ENCODE peak calls at places on chromosomes 13 and 19, in four cellular contexts. One of them, this sample, is unnamed.

GRCh38 chr13:25752957-25753540 is 298.8 kb downstream of the SHISA2 start:
- DNase-seq in effector CD4-positive, alpha-beta T cell: no peak
- DNase-seq in activated naive CD4-positive, alpha-beta T cell treated with anti-CD3 and anti-CD28 coated beads, Interleukin-2, amount 50 U/mL, for 16 hours: no peak
- DNase-seq in stimulated activated CD8-positive, alpha-beta memory T cell treated with anti-CD3 and anti-CD28 coated beads, Interleukin-15, amount 100 ng/mL, for 1 hour: no peak
- DNase-seq in this sample: no peak

GRCh38 chr13:98014766-98015165 is 61.3 kb downstream of the IPO5 start:
- DNase-seq in activated naive CD4-positive, alpha-beta T cell treated with anti-CD3 and anti-CD28 coated beads, Interleukin-2, amount 50 U/mL, for 16 hours: no peak
- DNase-seq in effector CD4-positive, alpha-beta T cell: no peak
- DNase-seq in stimulated activated CD8-positive, alpha-beta memory T cell treated with anti-CD3 and anti-CD28 coated beads, Interleukin-15, amount 100 ng/mL, for 1 hour: no peak
- DNase-seq in this sample: no peak

GRCh38 chr13:106859505-106859904 is 291.6 kb upstream of the ARGLU1 start:
- DNase-seq in stimulated activated CD8-positive, alpha-beta memory T cell treated with anti-CD3 and anti-CD28 coated beads, Interleukin-15, amount 100 ng/mL, for 1 hour: no peak
- DNase-seq in effector CD4-positive, alpha-beta T cell: no peak
- DNase-seq in activated naive CD4-positive, alpha-beta T cell treated with anti-CD3 and anti-CD28 coated beads, Interleukin-2, amount 50 U/mL, for 16 hours: no peak
- DNase-seq in this sample: no peak

GRCh38 chr13:113064000-113064533 is 41.5 kb upstream of the F7 start:
- DNase-seq in stimulated activated CD8-positive, alpha-beta memory T cell treated with anti-CD3 and anti-CD28 coated beads, Interleukin-15, amount 100 ng/mL, for 1 hour: no peak
- DNase-seq in activated naive CD4-positive, alpha-beta T cell treated with anti-CD3 and anti-CD28 coated beads, Interleukin-2, amount 50 U/mL, for 16 hours: no peak
- DNase-seq in effector CD4-positive, alpha-beta T cell: no peak
- DNase-seq in this sample: no peak

GRCh38 chr13:28347456-28348371 is 147.2 kb downstream of the FLT1 start:
- DNase-seq in stimulated activated CD8-positive, alpha-beta memory T cell treated with anti-CD3 and anti-CD28 coated beads, Interleukin-15, amount 100 ng/mL, for 1 hour: no peak
- DNase-seq in activated naive CD4-positive, alpha-beta T cell treated with anti-CD3 and anti-CD28 coated beads, Interleukin-2, amount 50 U/mL, for 16 hours: no peak
- DNase-seq in effector CD4-positive, alpha-beta T cell: no peak
- DNase-seq in this sample: no peak

GRCh38 chr19:45217193-45217956 is 27.8 kb downstream of the EXOC3L2 start:
- DNase-seq in stimulated activated CD8-positive, alpha-beta memory T cell treated with anti-CD3 and anti-CD28 coated beads, Interleukin-15, amount 100 ng/mL, for 1 hour: no peak
- DNase-seq in effector CD4-positive, alpha-beta T cell: no peak
- DNase-seq in activated naive CD4-positive, alpha-beta T cell treated with anti-CD3 and anti-CD28 coated beads, Interleukin-2, amount 50 U/mL, for 16 hours: no peak
- DNase-seq in this sample: peak

GRCh38 chr13:40445557-40445990 is 220.9 kb downstream of the FOXO1 start:
- DNase-seq in effector CD4-positive, alpha-beta T cell: no peak
- DNase-seq in activated naive CD4-positive, alpha-beta T cell treated with anti-CD3 and anti-CD28 coated beads, Interleukin-2, amount 50 U/mL, for 16 hours: no peak
- DNase-seq in stimulated activated CD8-positive, alpha-beta memory T cell treated with anti-CD3 and anti-CD28 coated beads, Interleukin-15, amount 100 ng/mL, for 1 hour: no peak
- DNase-seq in this sample: no peak

GRCh38 chr19:43752287-43752875 is 2.4 kb downstream of the SMG9 start:
- DNase-seq in activated naive CD4-positive, alpha-beta T cell treated with anti-CD3 and anti-CD28 coated beads, Interleukin-2, amount 50 U/mL, for 16 hours: no peak
- DNase-seq in effector CD4-positive, alpha-beta T cell: no peak
- DNase-seq in stimulated activated CD8-positive, alpha-beta memory T cell treated with anti-CD3 and anti-CD28 coated beads, Interleukin-15, amount 100 ng/mL, for 1 hour: no peak
- DNase-seq in this sample: no peak

GRCh38 chr19:18513868-18514267 is 8.0 kb downstream of the ELL start:
- DNase-seq in activated naive CD4-positive, alpha-beta T cell treated with anti-CD3 and anti-CD28 coated beads, Interleukin-2, amount 50 U/mL, for 16 hours: no peak
- DNase-seq in effector CD4-positive, alpha-beta T cell: no peak
- DNase-seq in stimulated activated CD8-positive, alpha-beta memory T cell treated with anti-CD3 and anti-CD28 coated beads, Interleukin-15, amount 100 ng/mL, for 1 hour: no peak
- DNase-seq in this sample: no peak

GRCh38 chr13:42239644-42240043 is 32.3 kb upstream of the AKAP11 start:
- DNase-seq in effector CD4-positive, alpha-beta T cell: no peak
- DNase-seq in stimulated activated CD8-positive, alpha-beta memory T cell treated with anti-CD3 and anti-CD28 coated beads, Interleukin-15, amount 100 ng/mL, for 1 hour: no peak
- DNase-seq in activated naive CD4-positive, alpha-beta T cell treated with anti-CD3 and anti-CD28 coated beads, Interleukin-2, amount 50 U/mL, for 16 hours: no peak
- DNase-seq in this sample: no peak

GRCh38 chr13:27923794-27924528 is 4.2 kb downstream of the PDX1 start:
- DNase-seq in activated naive CD4-positive, alpha-beta T cell treated with anti-CD3 and anti-CD28 coated beads, Interleukin-2, amount 50 U/mL, for 16 hours: no peak
- DNase-seq in effector CD4-positive, alpha-beta T cell: no peak
- DNase-seq in stimulated activated CD8-positive, alpha-beta memory T cell treated with anti-CD3 and anti-CD28 coated beads, Interleukin-15, amount 100 ng/mL, for 1 hour: no peak
- DNase-seq in this sample: peak

GRCh38 chr19:35533822-35534521 is 716 bp downstream of the GAPDHS start:
- DNase-seq in activated naive CD4-positive, alpha-beta T cell treated with anti-CD3 and anti-CD28 coated beads, Interleukin-2, amount 50 U/mL, for 16 hours: peak
- DNase-seq in stimulated activated CD8-positive, alpha-beta memory T cell treated with anti-CD3 and anti-CD28 coated beads, Interleukin-15, amount 100 ng/mL, for 1 hour: no peak
- DNase-seq in effector CD4-positive, alpha-beta T cell: no peak
- DNase-seq in this sample: peak

GRCh38 chr19:18469245-18470107 is 31.5 kb upstream of the ISYNA1 start:
- DNase-seq in effector CD4-positive, alpha-beta T cell: peak
- DNase-seq in stimulated activated CD8-positive, alpha-beta memory T cell treated with anti-CD3 and anti-CD28 coated beads, Interleukin-15, amount 100 ng/mL, for 1 hour: peak
- DNase-seq in activated naive CD4-positive, alpha-beta T cell treated with anti-CD3 and anti-CD28 coated beads, Interleukin-2, amount 50 U/mL, for 16 hours: peak
- DNase-seq in this sample: peak

GRCh38 chr19:11337080-11337479 is 2.4 kb downstream of the RAB3D start:
- DNase-seq in activated naive CD4-positive, alpha-beta T cell treated with anti-CD3 and anti-CD28 coated beads, Interleukin-2, amount 50 U/mL, for 16 hours: no peak
- DNase-seq in effector CD4-positive, alpha-beta T cell: no peak
- DNase-seq in stimulated activated CD8-positive, alpha-beta memory T cell treated with anti-CD3 and anti-CD28 coated beads, Interleukin-15, amount 100 ng/mL, for 1 hour: no peak
- DNase-seq in this sample: no peak

GRCh38 chr13:101230271-101230890 is 185.9 kb downstream of the NALCN start:
- DNase-seq in activated naive CD4-positive, alpha-beta T cell treated with anti-CD3 and anti-CD28 coated beads, Interleukin-2, amount 50 U/mL, for 16 hours: no peak
- DNase-seq in stimulated activated CD8-positive, alpha-beta memory T cell treated with anti-CD3 and anti-CD28 coated beads, Interleukin-15, amount 100 ng/mL, for 1 hour: no peak
- DNase-seq in effector CD4-positive, alpha-beta T cell: no peak
- DNase-seq in this sample: no peak

GRCh38 chr13:63190742-63191141 is 1775.1 kb upstream of the PCDH20 start:
- DNase-seq in stimulated activated CD8-positive, alpha-beta memory T cell treated with anti-CD3 and anti-CD28 coated beads, Interleukin-15, amount 100 ng/mL, for 1 hour: no peak
- DNase-seq in effector CD4-positive, alpha-beta T cell: no peak
- DNase-seq in activated naive CD4-positive, alpha-beta T cell treated with anti-CD3 and anti-CD28 coated beads, Interleukin-2, amount 50 U/mL, for 16 hours: no peak
- DNase-seq in this sample: no peak

GRCh38 chr13:60230593-60230992 is 66.9 kb upstream of the DIAPH3 start:
- DNase-seq in stimulated activated CD8-positive, alpha-beta memory T cell treated with anti-CD3 and anti-CD28 coated beads, Interleukin-15, amount 100 ng/mL, for 1 hour: no peak
- DNase-seq in effector CD4-positive, alpha-beta T cell: no peak
- DNase-seq in activated naive CD4-positive, alpha-beta T cell treated with anti-CD3 and anti-CD28 coated beads, Interleukin-2, amount 50 U/mL, for 16 hours: no peak
- DNase-seq in this sample: no peak

GRCh38 chr13:44347905-44348304 is 25.7 kb upstream of the SERP2 start:
- DNase-seq in activated naive CD4-positive, alpha-beta T cell treated with anti-CD3 and anti-CD28 coated beads, Interleukin-2, amount 50 U/mL, for 16 hours: no peak
- DNase-seq in effector CD4-positive, alpha-beta T cell: no peak
- DNase-seq in stimulated activated CD8-positive, alpha-beta memory T cell treated with anti-CD3 and anti-CD28 coated beads, Interleukin-15, amount 100 ng/mL, for 1 hour: no peak
- DNase-seq in this sample: no peak

GRCh38 chr13:59734393-59734792 is 429.3 kb downstream of the DIAPH3 start:
- DNase-seq in activated naive CD4-positive, alpha-beta T cell treated with anti-CD3 and anti-CD28 coated beads, Interleukin-2, amount 50 U/mL, for 16 hours: no peak
- DNase-seq in stimulated activated CD8-positive, alpha-beta memory T cell treated with anti-CD3 and anti-CD28 coated beads, Interleukin-15, amount 100 ng/mL, for 1 hour: no peak
- DNase-seq in effector CD4-positive, alpha-beta T cell: no peak
- DNase-seq in this sample: no peak

GRCh38 chr13:44380404-44381165 is 7.0 kb downstream of the SERP2 start:
- DNase-seq in effector CD4-positive, alpha-beta T cell: no peak
- DNase-seq in activated naive CD4-positive, alpha-beta T cell treated with anti-CD3 and anti-CD28 coated beads, Interleukin-2, amount 50 U/mL, for 16 hours: no peak
- DNase-seq in stimulated activated CD8-positive, alpha-beta memory T cell treated with anti-CD3 and anti-CD28 coated beads, Interleukin-15, amount 100 ng/mL, for 1 hour: no peak
- DNase-seq in this sample: no peak

GRCh38 chr19:4988770-4989251 is 19.9 kb downstream of the KDM4B start:
- DNase-seq in effector CD4-positive, alpha-beta T cell: no peak
- DNase-seq in stimulated activated CD8-positive, alpha-beta memory T cell treated with anti-CD3 and anti-CD28 coated beads, Interleukin-15, amount 100 ng/mL, for 1 hour: no peak
- DNase-seq in activated naive CD4-positive, alpha-beta T cell treated with anti-CD3 and anti-CD28 coated beads, Interleukin-2, amount 50 U/mL, for 16 hours: no peak
- DNase-seq in this sample: peak

GRCh38 chr19:34171539-34171876 is 796 bp upstream of the LSM14A start:
- DNase-seq in effector CD4-positive, alpha-beta T cell: no peak
- DNase-seq in stimulated activated CD8-positive, alpha-beta memory T cell treated with anti-CD3 and anti-CD28 coated beads, Interleukin-15, amount 100 ng/mL, for 1 hour: peak
- DNase-seq in activated naive CD4-positive, alpha-beta T cell treated with anti-CD3 and anti-CD28 coated beads, Interleukin-2, amount 50 U/mL, for 16 hours: peak
- DNase-seq in this sample: no peak

GRCh38 chr19:3108775-3109174 is 14.6 kb downstream of the GNA11 start:
- DNase-seq in effector CD4-positive, alpha-beta T cell: peak
- DNase-seq in activated naive CD4-positive, alpha-beta T cell treated with anti-CD3 and anti-CD28 coated beads, Interleukin-2, amount 50 U/mL, for 16 hours: peak
- DNase-seq in stimulated activated CD8-positive, alpha-beta memory T cell treated with anti-CD3 and anti-CD28 coated beads, Interleukin-15, amount 100 ng/mL, for 1 hour: peak
- DNase-seq in this sample: peak

GRCh38 chr13:113651511-113652403 is 6.2 kb downstream of the ATP4B start:
- DNase-seq in activated naive CD4-positive, alpha-beta T cell treated with anti-CD3 and anti-CD28 coated beads, Interleukin-2, amount 50 U/mL, for 16 hours: no peak
- DNase-seq in stimulated activated CD8-positive, alpha-beta memory T cell treated with anti-CD3 and anti-CD28 coated beads, Interleukin-15, amount 100 ng/mL, for 1 hour: no peak
- DNase-seq in effector CD4-positive, alpha-beta T cell: no peak
- DNase-seq in this sample: peak

GRCh38 chr19:14363203-14364097 is 17.8 kb upstream of the ADGRE5 start:
- DNase-seq in stimulated activated CD8-positive, alpha-beta memory T cell treated with anti-CD3 and anti-CD28 coated beads, Interleukin-15, amount 100 ng/mL, for 1 hour: no peak
- DNase-seq in activated naive CD4-positive, alpha-beta T cell treated with anti-CD3 and anti-CD28 coated beads, Interleukin-2, amount 50 U/mL, for 16 hours: peak
- DNase-seq in effector CD4-positive, alpha-beta T cell: no peak
- DNase-seq in this sample: peak